ENCODE peak calls at places on chromosomes 7 and 10, in nine cellular contexts. J, L, P, H, A, N, O, Q and Y are unnamed samples.

GRCh38 chr10:55852850-55853249 is 508.2 kb downstream of the ZWINT start:
- DNase-seq in J (no peak), L (no peak), P (no peak), H (no peak), A (no peak), N (no peak), O (no peak), Q (no peak), Y (no peak)

GRCh38 chr10:84264611-84265141 is 19.8 kb downstream of the RGR start:
- DNase-seq in J (no peak), L (peak), P (peak), H (peak), A (peak), N (peak), O (peak), Q (peak), Y (peak)

GRCh38 chr10:127337801-127338200 is 141.4 kb upstream of the INSYN2A start:
- DNase-seq in J (no peak), L (no peak), P (no peak), H (no peak), A (no peak), N (no peak), O (no peak), Q (no peak), Y (no peak)

GRCh38 chr10:19250542-19250941 is 201.9 kb downstream of the MALRD1 start:
- DNase-seq in J (no peak), L (no peak), P (peak), H (no peak), A (no peak), N (no peak), O (no peak), Q (no peak), Y (no peak)

GRCh38 chr7:105131890-105132289 is 117.9 kb downstream of the KMT2E start:
- DNase-seq in J (no peak), L (no peak), P (no peak), H (no peak), A (no peak), N (no peak), O (no peak), Q (no peak), Y (no peak)

GRCh38 chr7:130611206-130611605 is 57.3 kb downstream of the COPG2 start:
- DNase-seq in J (no peak), L (no peak), P (no peak), H (no peak), A (no peak), N (no peak), O (no peak), Q (no peak), Y (no peak)

GRCh38 chr10:73591935-73592699 is 975 bp upstream of the USP54 start:
- DNase-seq in J (no peak), L (peak), P (no peak), H (peak), A (peak), N (peak), O (peak), Q (peak), Y (peak)

GRCh38 chr7:95334434-95334833 is 10.1 kb upstream of the PON1 start:
- DNase-seq in J (no peak), L (no peak), P (no peak), H (no peak), A (no peak), N (no peak), O (no peak), Q (no peak), Y (no peak)

GRCh38 chr7:70788276-70788675 is 343.7 kb upstream of the GALNT17 start:
- DNase-seq in J (no peak), L (no peak), P (no peak), H (no peak), A (no peak), N (no peak), O (no peak), Q (peak), Y (no peak)

GRCh38 chr7:41491313-41491712 is 211.6 kb downstream of the INHBA start:
- DNase-seq in J (no peak), L (no peak), P (peak), H (no peak), A (no peak), N (no peak), O (no peak), Q (no peak), Y (no peak)

GRCh38 chr7:149196151-149196704 is 882 bp downstream of the ZNF282 start:
- DNase-seq in J (no peak), L (peak), P (no peak), H (no peak), A (no peak), N (no peak), O (peak), Q (no peak), Y (no peak)

GRCh38 chr7:12716722-12717121 is 29.3 kb downstream of the ARL4A start:
- DNase-seq in J (no peak), L (no peak), P (no peak), H (no peak), A (no peak), N (no peak), O (no peak), Q (no peak), Y (no peak)

GRCh38 chr7:102914585-102914984 is 1.8 kb downstream of the LRRC17 start:
- DNase-seq in J (peak), L (no peak), P (peak), H (no peak), A (no peak), N (peak), O (no peak), Q (peak), Y (peak)

GRCh38 chr7:82578430-82578829 is 134.9 kb upstream of the CACNA2D1 start:
- DNase-seq in J (no peak), L (peak), P (peak), H (no peak), A (no peak), N (no peak), O (no peak), Q (no peak), Y (no peak)

GRCh38 chr7:70614237-70614984 is 517.5 kb upstream of the GALNT17 start:
- DNase-seq in J (peak), L (no peak), P (peak), H (no peak), A (no peak), N (peak), O (peak), Q (no peak), Y (peak)

GRCh38 chr7:135717686-135718085 is 10.3 kb downstream of the SLC13A4 start:
- DNase-seq in J (no peak), L (no peak), P (no peak), H (no peak), A (no peak), N (no peak), O (no peak), Q (peak), Y (no peak)

GRCh38 chr10:29277296-29277695 is 11.6 kb upstream of the LYZL1 start:
- DNase-seq in J (no peak), L (no peak), P (no peak), H (no peak), A (no peak), N (no peak), O (no peak), Q (no peak), Y (no peak)

GRCh38 chr10:124319926-124320391 is 98.8 kb downstream of the OAT start:
- DNase-seq in J (no peak), L (no peak), P (no peak), H (no peak), A (no peak), N (no peak), O (no peak), Q (no peak), Y (no peak)

GRCh38 chr10:52440612-52441285 is 126.7 kb downstream of the DKK1 start:
- DNase-seq in J (no peak), L (no peak), P (no peak), H (no peak), A (no peak), N (no peak), O (no peak), Q (no peak), Y (no peak)

GRCh38 chr7:3089493-3089892 is 45.8 kb upstream of the CARD11 start:
- DNase-seq in J (no peak), L (peak), P (peak), H (no peak), A (peak), N (no peak), O (peak), Q (no peak), Y (peak)

GRCh38 chr7:37824987-37825509 is 23.3 kb upstream of the NME8 start:
- DNase-seq in J (no peak), L (no peak), P (no peak), H (no peak), A (no peak), N (no peak), O (no peak), Q (no peak), Y (no peak)

GRCh38 chr7:47940482-47941001 is 7.7 kb downstream of the PKD1L1 start:
- DNase-seq in J (peak), L (no peak), P (peak), H (peak), A (no peak), N (no peak), O (no peak), Q (peak), Y (no peak)
- TF ChIP-seq POLR2A in J (no peak), L (no peak), P (no peak), H (no peak), A (no peak), N (no peak), O (no peak), Q (peak), Y (no peak)

GRCh38 chr7:26101471-26102151 is 50.4 kb upstream of the NFE2L3 start:
- DNase-seq in J (no peak), L (no peak), P (no peak), H (peak), A (no peak), N (peak), O (peak), Q (peak), Y (no peak)
- TF ChIP-seq POLR2A in J (no peak), L (no peak), P (no peak), H (no peak), A (no peak), N (peak), O (peak), Q (no peak), Y (no peak)

DNA sequence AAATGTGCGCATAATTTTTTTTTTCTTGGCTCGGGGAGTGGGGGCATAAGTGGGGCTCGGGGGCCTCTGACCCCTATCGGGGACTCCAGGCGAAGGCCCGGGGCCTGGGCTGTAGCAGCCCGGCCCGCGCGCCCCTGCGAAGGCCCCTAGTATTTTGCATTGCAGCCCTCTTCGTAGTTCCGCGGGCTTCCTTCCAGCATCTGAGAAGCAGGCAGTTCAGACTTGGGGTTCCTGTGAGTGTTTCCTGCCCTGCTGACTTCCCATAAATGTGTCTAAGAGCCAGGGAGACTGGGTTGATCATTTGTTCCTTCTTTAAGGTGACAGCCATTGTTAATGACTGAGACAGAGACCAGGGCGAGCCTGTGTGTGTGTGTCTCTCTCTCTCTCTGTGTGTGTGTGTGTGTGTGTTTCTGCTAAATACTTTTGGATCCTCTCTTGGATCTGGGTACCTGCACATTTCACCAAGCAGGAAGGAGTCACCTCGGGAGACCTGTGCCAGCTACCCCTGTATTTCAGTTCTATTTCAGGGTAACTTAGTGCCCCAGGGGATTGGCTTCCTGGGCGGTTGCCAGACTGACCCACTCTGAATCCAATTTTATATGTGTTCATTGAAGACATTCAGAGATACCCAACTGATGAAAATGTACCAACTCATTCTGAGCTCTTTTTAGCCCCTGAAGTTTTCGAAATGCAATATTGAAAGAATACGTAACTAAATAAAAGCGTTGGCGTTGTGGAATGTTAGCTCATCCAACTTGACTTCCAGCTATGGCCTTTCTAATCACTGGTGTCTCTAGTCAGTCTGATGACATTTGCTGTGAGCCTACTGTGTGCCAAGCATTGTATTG is 811 bp downstream of the MSRB2 start:
- DNase-seq in J (peak), L (peak), P (peak), H (peak), A (no peak), N (peak), O (peak), Q (peak), Y (peak)
- TF ChIP-seq POLR2A in J (no peak), L (no peak), P (no peak), H (no peak), A (no peak), N (no peak), O (no peak), Q (no peak), Y (no peak)

GRCh38 chr7:6027806-6028365 is 3.3 kb upstream of the ANKRD61 start:
- DNase-seq in J (no peak), L (no peak), P (no peak), H (peak), A (no peak), N (no peak), O (no peak), Q (peak), Y (no peak)

GRCh38 chr7:6023974-6024435 is 7.2 kb upstream of the ANKRD61 start:
- DNase-seq in J (no peak), L (no peak), P (no peak), H (no peak), A (no peak), N (no peak), O (no peak), Q (peak), Y (no peak)

GRCh38 chr7:6026917-6027316 is 4.3 kb upstream of the ANKRD61 start:
- DNase-seq in J (no peak), L (no peak), P (no peak), H (no peak), A (no peak), N (no peak), O (no peak), Q (peak), Y (no peak)

GRCh38 chr7:6028563-6028962 is 2.6 kb upstream of the ANKRD61 start:
- DNase-seq in J (no peak), L (no peak), P (no peak), H (no peak), A (no peak), N (no peak), O (no peak), Q (peak), Y (no peak)

DNA sequence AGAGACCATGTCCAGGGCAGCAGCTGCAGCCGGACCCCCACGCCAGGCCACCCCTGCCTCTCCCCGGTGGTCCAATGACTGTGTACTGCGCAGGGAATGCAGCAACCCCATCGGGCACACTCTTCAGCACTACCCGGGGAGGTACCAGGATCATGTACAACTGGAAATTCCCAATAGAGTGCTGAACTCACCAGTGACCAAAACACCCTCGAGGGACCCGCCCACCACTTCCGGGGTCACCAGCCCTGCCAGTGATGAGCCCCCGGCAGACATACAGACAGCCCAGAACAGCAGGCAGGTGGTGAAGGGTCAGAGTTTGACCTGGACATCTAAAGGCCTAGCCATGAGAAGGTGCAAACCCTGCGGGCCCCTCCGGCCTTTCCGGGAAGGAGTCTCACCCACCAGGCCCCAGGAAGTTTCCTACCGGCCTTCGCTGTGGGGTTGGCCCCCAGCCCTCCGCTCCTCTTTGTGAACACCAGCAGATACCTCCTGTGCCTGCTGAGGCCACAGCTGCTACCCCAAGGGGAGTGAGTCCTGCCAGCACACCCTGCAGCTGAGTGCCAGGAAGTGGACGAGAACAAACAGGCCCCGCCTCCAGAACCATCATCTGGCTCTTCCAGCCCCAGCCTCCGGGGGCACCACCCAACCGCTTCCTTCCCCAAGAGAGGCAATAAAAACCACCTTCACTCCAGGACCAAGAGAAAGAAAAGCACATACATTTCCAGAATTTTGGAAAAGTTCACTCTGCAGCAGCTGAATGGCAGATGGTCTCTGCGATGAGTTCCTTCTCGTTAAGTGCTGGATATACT is 5.0 kb upstream of the ANKRD61 start:
- DNase-seq in J (peak), L (peak), P (peak), H (peak), A (peak), N (peak), O (peak), Q (peak), Y (peak)
- TF ChIP-seq POLR2A in J (no peak), L (no peak), P (no peak), H (no peak), A (no peak), N (no peak), O (no peak), Q (no peak), Y (no peak)

GRCh38 chr10:72333111-72334012 is 21.4 kb downstream of the DNAJB12 start:
- DNase-seq in J (peak), L (no peak), P (no peak), H (no peak), A (no peak), N (no peak), O (no peak), Q (no peak), Y (no peak)

GRCh38 chr10:72332423-72333110 is 22.2 kb downstream of the DNAJB12 start:
- DNase-seq in J (peak), L (no peak), P (no peak), H (no peak), A (no peak), N (no peak), O (peak), Q (no peak), Y (no peak)

GRCh38 chr10:72329290-72330058 is 25.2 kb downstream of the DNAJB12 start:
- DNase-seq in J (no peak), L (no peak), P (no peak), H (peak), A (no peak), N (no peak), O (peak), Q (no peak), Y (no peak)

GRCh38 chr10:72330059-72330426 is 24.7 kb downstream of the DNAJB12 start:
- DNase-seq in J (no peak), L (no peak), P (no peak), H (no peak), A (no peak), N (no peak), O (no peak), Q (no peak), Y (no peak)

DNA sequence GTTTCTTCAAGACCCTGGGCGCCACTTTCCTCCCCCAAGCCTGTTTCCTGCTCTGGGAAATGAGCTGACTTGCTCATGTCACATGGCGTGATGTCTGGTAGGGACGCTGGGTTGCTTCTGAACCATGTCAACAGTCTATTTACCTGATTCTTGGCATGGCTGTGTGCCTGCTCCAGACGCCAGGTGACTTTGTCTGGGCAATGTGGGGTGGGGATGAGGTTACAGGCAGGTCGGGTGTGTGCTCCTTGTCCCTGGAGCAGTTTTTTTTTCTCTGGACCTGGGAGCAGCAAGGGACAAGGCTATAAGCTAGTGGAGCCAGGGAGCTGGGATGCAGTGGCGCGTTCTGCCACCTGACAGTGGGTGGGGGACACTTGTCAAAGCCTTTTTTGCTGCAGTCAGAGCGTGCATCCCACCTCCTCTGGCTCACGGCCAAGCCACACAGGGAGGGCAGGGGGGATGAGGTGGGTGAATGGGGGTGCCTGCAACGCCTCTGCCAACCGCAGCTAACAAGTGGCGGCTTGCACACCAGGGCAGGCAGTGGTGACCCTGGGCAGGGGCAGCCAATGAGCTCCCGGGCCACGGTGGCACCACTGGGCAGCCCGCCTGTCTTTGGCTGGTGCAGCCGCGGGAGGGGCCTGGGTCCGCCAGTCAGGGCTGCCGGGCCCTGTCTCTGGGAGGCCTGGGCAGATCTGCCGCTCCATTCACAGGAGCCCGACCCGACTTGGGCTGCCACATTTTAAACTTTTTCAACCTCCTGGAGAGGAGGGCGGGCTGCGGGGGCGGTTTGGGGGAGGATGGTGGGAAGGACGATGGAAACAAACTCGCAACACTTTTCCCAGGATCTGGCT is 22.9 kb downstream of the DNAJB12 start:
- DNase-seq in J (peak), L (peak), P (peak), H (peak), A (peak), N (no peak), O (peak), Q (peak), Y (peak)
- TF ChIP-seq POLR2A in J (peak), L (no peak), P (no peak), H (no peak), A (no peak), N (peak), O (peak), Q (peak), Y (no peak)

DNA sequence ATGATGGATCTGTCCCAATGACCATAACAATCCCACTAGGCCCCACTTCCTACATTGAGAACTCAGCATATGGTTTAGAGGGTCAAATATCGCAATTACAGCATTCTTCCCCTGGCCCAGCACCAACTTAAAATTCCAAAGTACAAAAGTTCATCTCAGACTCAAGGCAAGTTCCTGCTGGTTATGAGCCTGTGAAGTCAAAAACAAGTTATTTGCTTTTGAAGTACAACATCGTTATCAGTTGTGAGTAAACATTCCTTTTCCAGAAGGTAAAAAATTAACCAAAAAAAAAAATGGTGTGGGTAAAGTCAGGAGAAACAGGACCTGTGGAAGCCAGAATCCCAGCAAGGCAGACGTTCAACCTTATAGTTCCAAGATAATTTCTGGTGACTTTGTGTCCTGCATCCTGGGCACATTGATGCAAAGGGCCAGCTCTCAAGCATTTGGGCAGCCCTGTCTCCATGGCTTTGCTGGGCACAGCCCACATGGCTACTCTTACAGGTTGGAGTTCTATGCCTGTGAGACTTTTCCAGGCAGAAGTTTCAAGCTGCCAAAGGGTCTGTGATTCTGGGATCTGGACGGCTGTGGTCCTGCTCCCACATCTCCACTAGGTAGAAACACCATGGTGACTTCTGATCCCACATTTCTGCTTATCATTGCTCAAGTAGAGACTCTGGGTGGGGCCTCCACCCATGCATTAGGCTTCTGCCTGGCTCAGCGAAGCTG is 37.5 kb downstream of the AKR1C8 start:
- DNase-seq in J (no peak), L (peak), P (no peak), H (no peak), A (no peak), N (no peak), O (no peak), Q (peak), Y (no peak)
- TF ChIP-seq POLR2A in J (no peak), L (no peak), P (no peak), H (no peak), A (no peak), N (no peak), O (no peak), Q (no peak), Y (no peak)